ENCODE peak calls at places on chromosomes 16 and 17, in seven cellular contexts. S is NCI-H1417; H is suprapubic skin; O is stimulated activated CD4-positive, alpha-beta T cell treated with anti-CD3 and anti-CD28 coated beads, Interleukin-15, amount 100 ng/mL, for 1 hour; P is NCI-H1436; Z is NCI-H1105; G is body of pancreas. F is an unnamed sample.

GRCh38 chr17:72952220-72952619 is 140.3 kb downstream of the SLC39A11 start:
- DNase-seq in O (no peak), G (no peak), S (peak; percentile 28), Z (no peak), P (no peak), H (no peak), F (no peak)

GRCh38 chr16:27363246-27363632 is 38.7 kb upstream of the IL21R start:
- DNase-seq in P (no peak), G (no peak), Z (no peak), O (no peak), S (no peak), H (no peak), F (no peak)

GRCh38 chr17:83203472-83204221 is 124.2 kb downstream of the METRNL start:
- DNase-seq in Z (no peak), O (no peak), H (peak; percentile 79), S (no peak), G (no peak), P (no peak), F (no peak)

GRCh38 chr17:72422505-72423285 is 301.9 kb downstream of the SOX9 start:
- DNase-seq in P (no peak), G (peak; percentile 41), O (no peak), S (no peak), Z (no peak), H (no peak), F (peak; percentile 78)

GRCh38 chr16:56609463-56609921 is 1.1 kb downstream of the MT2A start:
- DNase-seq in P (no peak), H (peak; percentile 88), O (peak; percentile 40), S (peak; percentile 62), G (peak; percentile 62), Z (peak; percentile 69), F (no peak)

GRCh38 chr16:3879258-3879886 is 1.1 kb downstream of the CREBBP start:
- DNase-seq in P (no peak), H (peak; percentile 80), Z (no peak), G (no peak), O (no peak), S (peak; percentile 48), F (peak; percentile 77)

GRCh38 chr16:52383640-52384292 is 163.2 kb downstream of the TOX3 start:
- DNase-seq in Z (peak; percentile 85), S (peak; percentile 66), H (no peak), P (no peak), O (no peak), G (no peak), F (no peak)

GRCh38 chr17:57408064-57408811 is 151.9 kb downstream of the MSI2 start:
- DNase-seq in G (no peak), P (peak; percentile 88), O (no peak), Z (no peak), S (peak; percentile 88), H (no peak), F (no peak)

GRCh38 chr16:49781401-49781800 is 74.5 kb downstream of the ZNF423 start:
- DNase-seq in O (no peak), P (no peak), Z (no peak), H (no peak), G (no peak), S (no peak), F (no peak)

GRCh38 chr17:48738803-48739526 is 10.4 kb upstream of the HOXB13 start:
- DNase-seq in G (no peak), Z (no peak), O (no peak), P (no peak), S (no peak), H (no peak), F (no peak)

GRCh38 chr17:45018514-45019176 is 32.8 kb downstream of the DCAKD start:
- DNase-seq in O (no peak), Z (peak; percentile 8), G (no peak), P (peak; percentile 31), H (no peak), S (peak; percentile 78), F (no peak)

GRCh38 chr17:43169561-43170139 is 1.4 kb upstream of the NBR1 start:
- DNase-seq in S (peak; percentile 71), Z (peak; percentile 15), O (no peak), H (no peak), P (no peak), G (no peak), F (peak; percentile 75)

GRCh38 chr17:69757794-69758430 is 317.1 kb upstream of the KCNJ16 start:
- DNase-seq in O (no peak), Z (no peak), G (no peak), P (no peak), H (no peak), S (no peak), F (no peak)

GRCh38 chr16:89764711-89765201 is 43.4 kb downstream of the ZNF276 start:
- DNase-seq in G (no peak), P (no peak), Z (no peak), O (no peak), H (no peak), S (no peak), F (no peak)